ENCODE peak calls at places on chromosomes 7 and 10, in seven cellular contexts. K, R, A, H, D, L and F are unnamed samples.
A peak's percentile ranks its signal among the peaks of the same experiment; 100 is the strongest.

GRCh38 chr10:127293640-127294039 is 97.2 kb upstream of the INSYN2A start:
- DNase-seq in R (no peak), L (peak; percentile 16), A (no peak), H (no peak), D (peak; percentile 14), K (peak; percentile 7), F (no peak)

GRCh38 chr10:77383861-77384553 is 253.6 kb downstream of the KCNMA1 start:
- DNase-seq in K (no peak), L (peak; percentile 34), H (no peak), A (no peak), D (no peak), R (no peak), F (no peak)

GRCh38 chr7:98852826-98853225 is 17.0 kb downstream of the TMEM130 start:
- DNase-seq in K (no peak), H (peak; percentile 59), D (no peak), A (no peak), L (no peak), R (peak; percentile 57), F (no peak)

GRCh38 chr10:70032667-70033066 is 20.0 kb upstream of the MACROH2A2 start:
- DNase-seq in K (no peak), L (no peak), R (no peak), D (no peak), H (no peak), A (no peak), F (no peak)

GRCh38 chr7:41881313-41882130 is 178.6 kb upstream of the INHBA start:
- DNase-seq in L (no peak), H (no peak), K (peak; percentile 31), A (no peak), R (no peak), D (peak; percentile 27), F (no peak)

GRCh38 chr7:5423272-5423843 is at the start of gene TNRC18:
- DNase-seq in K (no peak), H (peak; percentile 43), A (no peak), L (peak; percentile 88), D (no peak), R (no peak), F (no peak)

GRCh38 chr7:51292596-51292995 is 24.0 kb downstream of the COBL start:
- DNase-seq in R (no peak), A (no peak), H (no peak), L (no peak), D (no peak), K (no peak), F (no peak)

GRCh38 chr10:13784067-13784466 is 197.3 kb downstream of the PRPF18 start:
- DNase-seq in H (no peak), A (peak; percentile 41), R (peak; percentile 37), D (no peak), L (no peak), K (no peak), F (no peak)

GRCh38 chr10:22623624-22624263 is 90.6 kb downstream of the PIP4K2A start:
- DNase-seq in R (no peak), A (no peak), K (no peak), D (no peak), H (no peak), L (peak; percentile 37), F (no peak)

GRCh38 chr10:126090911-126091728 is 194.8 kb downstream of the FANK1 start:
- DNase-seq in L (peak; percentile 8), D (no peak), R (peak; percentile 100), A (no peak), H (peak; percentile 90), K (no peak), F (peak; percentile 91)

GRCh38 chr7:114822131-114822530 is 99.8 kb upstream of the MDFIC start:
- DNase-seq in R (no peak), L (no peak), K (no peak), D (no peak), A (no peak), H (no peak), F (no peak)

GRCh38 chr7:45573636-45574470 is at the start of gene ADCY1:
- DNase-seq in L (peak; percentile 68), K (no peak), R (no peak), A (no peak), D (no peak), H (peak; percentile 77), F (no peak)

GRCh38 chr7:134469622-134470021 is 10.7 kb upstream of the AKR1B1 start:
- DNase-seq in L (no peak), R (no peak), A (no peak), H (no peak), K (no peak), D (no peak), F (no peak)

GRCh38 chr7:150656047-150656446 is 23.9 kb upstream of the GIMAP6 start:
- DNase-seq in L (no peak), D (no peak), R (no peak), K (no peak), H (no peak), A (no peak), F (no peak)

GRCh38 chr10:87546221-87546620 is 41.5 kb downstream of the MINPP1 start:
- DNase-seq in R (no peak), D (no peak), H (no peak), K (no peak), A (no peak), L (no peak), F (no peak)

GRCh38 chr10:19493917-19494316 is 322.3 kb upstream of the PLXDC2 start:
- DNase-seq in A (peak; percentile 39), H (no peak), D (no peak), R (no peak), K (no peak), L (no peak), F (no peak)

GRCh38 chr7:105016083-105017075 is 2.4 kb downstream of the KMT2E start:
- DNase-seq in H (no peak), L (no peak), K (no peak), A (no peak), R (no peak), D (no peak), F (no peak)

GRCh38 chr7:128031901-128032604 is 816 bp upstream of the LRRC4 start:
- DNase-seq in A (peak; percentile 51), H (peak; percentile 91), R (peak; percentile 80), K (peak; percentile 33), D (peak; percentile 21), L (no peak), F (peak; percentile 63)

GRCh38 chr10:70744617-70745138 is 40.5 kb downstream of the TBATA start:
- DNase-seq in D (no peak), L (no peak), R (no peak), A (no peak), K (no peak), H (no peak), F (no peak)

GRCh38 chr10:1942478-1942877 is 205.2 kb upstream of the ADARB2 start:
- DNase-seq in D (no peak), K (no peak), L (no peak), H (no peak), A (no peak), R (no peak), F (no peak)

GRCh38 chr10:71035511-71036278 is 147.3 kb upstream of the PCBD1 start:
- DNase-seq in L (no peak), R (no peak), A (no peak), K (no peak), H (no peak), D (no peak), F (no peak)

GRCh38 chr7:154680894-154681659 is 321.8 kb downstream of the PAXIP1 start:
- DNase-seq in H (no peak), L (no peak), D (no peak), R (no peak), A (no peak), K (no peak), F (no peak)

GRCh38 chr7:102404005-102404861 is 8.1 kb downstream of the PRKRIP1 start:
- DNase-seq in D (peak; percentile 22), K (peak; percentile 25), L (peak; percentile 91), R (peak; percentile 61), A (peak; percentile 72), H (peak; percentile 81), F (peak; percentile 45)